ENCODE peak calls at places on chromosome 9, in seven cellular contexts. Q, T, S, N, E, Y and R are unnamed samples.

GRCh38 chr9:103323699-103324098 is 328.6 kb downstream of the CYLC2 start:
- DNase-seq in Q (no peak), T (no peak), S (no peak), N (no peak), E (no peak), Y (no peak), R (no peak)

GRCh38 chr9:14515049-14515448 is 178.2 kb downstream of the ZDHHC21 start:
- DNase-seq in Q (no peak), T (no peak), S (no peak), N (no peak), E (no peak), Y (no peak), R (no peak)

GRCh38 chr9:134881313-134881670 is 682 bp downstream of the FCN2 start:
- DNase-seq in Q (no peak), T (peak), S (no peak), N (no peak), E (no peak), Y (no peak), R (no peak)

GRCh38 chr9:137379761-137380161 is 43.2 kb downstream of the EXD3 start:
- DNase-seq in Q (peak), T (no peak), S (no peak), N (no peak), E (no peak), Y (no peak), R (no peak)

GRCh38 chr9:129370770-129371169 is 192.7 kb upstream of the IER5L start:
- DNase-seq in Q (no peak), T (no peak), S (no peak), N (no peak), E (no peak), Y (no peak), R (no peak)

GRCh38 chr9:83691492-83691891 is 16.3 kb downstream of the UBQLN1 start:
- DNase-seq in Q (no peak), T (no peak), S (no peak), N (no peak), E (no peak), Y (no peak), R (no peak)

GRCh38 chr9:127209948-127210621 is 54.5 kb upstream of the GARNL3 start:
- DNase-seq in Q (no peak), T (no peak), S (no peak), N (no peak), E (no peak), Y (no peak), R (no peak)

GRCh38 chr9:31582071-31582470 is 802.4 kb upstream of the ACO1 start:
- DNase-seq in Q (no peak), T (no peak), S (no peak), N (no peak), E (no peak), Y (no peak), R (no peak)

GRCh38 chr9:20603524-20604268 is 18.6 kb downstream of the MLLT3 start:
- DNase-seq in Q (no peak), T (no peak), S (no peak), N (no peak), E (no peak), Y (peak), R (no peak)

GRCh38 chr9:76655121-76655531 is 109.1 kb upstream of the PCA3 start:
- DNase-seq in Q (no peak), T (no peak), S (no peak), N (no peak), E (no peak), Y (no peak), R (no peak)

GRCh38 chr9:35733109-35733541 is 659 bp downstream of the CREB3 start:
- DNase-seq in Q (no peak), T (peak), S (no peak), N (no peak), E (no peak), Y (peak), R (no peak)

GRCh38 chr9:129898205-129898604 is 62.9 kb downstream of the USP20 start:
- DNase-seq in Q (no peak), T (peak), S (no peak), N (no peak), E (no peak), Y (no peak), R (peak)

GRCh38 chr9:26132913-26133312 is 454.7 kb upstream of the TUSC1 start:
- DNase-seq in Q (no peak), T (no peak), S (no peak), N (no peak), E (no peak), Y (no peak), R (no peak)

GRCh38 chr9:122392284-122392683 is 21.5 kb downstream of the PTGS1 start:
- DNase-seq in Q (no peak), T (no peak), S (no peak), N (no peak), E (no peak), Y (no peak), R (no peak)

GRCh38 chr9:136950656-136951030 is 1.4 kb upstream of the LCN12 start:
- DNase-seq in Q (peak), T (no peak), S (no peak), N (no peak), E (no peak), Y (no peak), R (no peak)

GRCh38 chr9:98226516-98226915 is 28.9 kb downstream of the TBC1D2 start:
- DNase-seq in Q (no peak), T (no peak), S (no peak), N (no peak), E (no peak), Y (no peak), R (no peak)

GRCh38 chr9:38017885-38018186 is 51.2 kb downstream of the SHB start:
- DNase-seq in Q (no peak), T (no peak), S (no peak), N (no peak), E (no peak), Y (no peak), R (no peak)

GRCh38 chr9:8579661-8580060 is 780.1 kb upstream of the DMAC1 start:
- DNase-seq in Q (no peak), T (no peak), S (no peak), N (no peak), E (no peak), Y (no peak), R (no peak)

GRCh38 chr9:131943397-131943796 is 136.3 kb downstream of the MED27 start:
- DNase-seq in Q (no peak), T (no peak), S (no peak), N (no peak), E (no peak), Y (no peak), R (no peak)

GRCh38 chr9:84851935-84852585 is 182.5 kb downstream of the NTRK2 start:
- DNase-seq in Q (peak), T (peak), S (no peak), N (no peak), E (no peak), Y (peak), R (no peak)

GRCh38 chr9:127569819-127570401 is 42.2 kb upstream of the STXBP1 start:
- DNase-seq in Q (no peak), T (no peak), S (no peak), N (peak), E (peak), Y (no peak), R (peak)